ENCODE peak calls at places on chromosomes 1 and 21, in six cellular contexts. U is PC-3, X is GM23248, J is HCT116, M is MM.1S, Q is SK-N-SH. E is an unnamed sample.
A peak's percentile ranks its signal among the peaks of the same experiment; 100 is the strongest.

GRCh38 chr21:36803051-36803709 is 104.3 kb downstream of the SIM2 start:
- DNase-seq in U (no peak), X (no peak), J (no peak), M (no peak), Q (no peak), E (no peak)

GRCh38 chr1:184576822-184577790 is 177.6 kb downstream of the EDEM3 start:
- DNase-seq in U (no peak), X (peak; percentile 34), J (no peak), M (no peak), Q (no peak), E (no peak)

GRCh38 chr1:94540440-94541174 is 952 bp downstream of the F3 start:
- DNase-seq in U (no peak), X (peak; percentile 33), J (no peak), M (no peak), Q (no peak), E (no peak)

GRCh38 chr1:224668991-224669390 is 52.9 kb downstream of the CNIH3 start:
- DNase-seq in U (no peak), X (peak; percentile 6), J (no peak), M (no peak), Q (peak; percentile 70), E (no peak)

GRCh38 chr1:38152351-38153082 is 105.9 kb upstream of the POU3F1 start:
- DNase-seq in U (peak; percentile 31), X (no peak), J (no peak), M (peak; percentile 43), Q (no peak), E (no peak)

GRCh38 chr1:152495066-152495675 is 15.4 kb upstream of the LCE5A start:
- DNase-seq in U (peak; percentile 58), X (peak; percentile 66), J (no peak), M (peak; percentile 53), Q (peak; percentile 47), E (no peak)

GRCh38 chr1:113792986-113793385 is 19.3 kb downstream of the RSBN1 start:
- DNase-seq in U (peak; percentile 87), X (peak; percentile 81), J (no peak), M (no peak), Q (no peak), E (no peak)

GRCh38 chr1:221714227-221715116 is 27.4 kb downstream of the DUSP10 start:
- DNase-seq in U (no peak), X (no peak), J (no peak), M (no peak), Q (no peak), E (peak; percentile 20)

GRCh38 chr1:64471218-64471719 is 1.3 kb downstream of the CACHD1 start:
- DNase-seq in U (no peak), X (peak; percentile 59), J (no peak), M (no peak), Q (peak; percentile 85), E (peak; percentile 78)

GRCh38 chr21:16420086-16420724 is 690.4 kb downstream of the USP25 start:
- DNase-seq in U (no peak), X (peak; percentile 14), J (no peak), M (no peak), Q (peak; percentile 7), E (no peak)

GRCh38 chr1:156124557-156125483 is 10.3 kb downstream of the LMNA start:
- DNase-seq in U (peak; percentile 50), X (peak; percentile 79), J (no peak), M (no peak), Q (no peak), E (no peak)

GRCh38 chr1:186745531-186746146 is 65.4 kb upstream of the PTGS2 start:
- DNase-seq in U (no peak), X (no peak), J (no peak), M (no peak), Q (no peak), E (no peak)

GRCh38 chr1:23594927-23595353 is 35.6 kb upstream of the ID3 start:
- DNase-seq in U (no peak), X (no peak), J (no peak), M (no peak), Q (no peak), E (no peak)

GRCh38 chr1:167791281-167792209 is 69.8 kb downstream of the MPZL1 start:
- DNase-seq in U (no peak), X (peak; percentile 98), J (no peak), M (no peak), Q (no peak), E (peak; percentile 56)

GRCh38 chr1:96329121-96329520 is 392.5 kb upstream of the PTBP2 start:
- DNase-seq in U (no peak), X (no peak), J (no peak), M (no peak), Q (no peak), E (no peak)

GRCh38 chr1:42765271-42765670 is 1.6 kb downstream of the P3H1 start:
- DNase-seq in U (no peak), X (peak; percentile 41), J (no peak), M (no peak), Q (no peak), E (no peak)

GRCh38 chr1:23384312-23385058 is 14.8 kb upstream of the ZNF436 start:
- DNase-seq in U (peak; percentile 78), X (peak; percentile 84), J (no peak), M (no peak), Q (no peak), E (no peak)

GRCh38 chr1:230105754-230106625 is 39.0 kb downstream of the GALNT2 start:
- DNase-seq in U (peak; percentile 99), X (peak; percentile 95), J (peak; percentile 36), M (peak; percentile 34), Q (no peak), E (no peak)
- H3K4me1 ChIP-seq in U (peaks cover 70% of the 10 kb centered on the region), X (peaks cover 48% of the 10 kb centered on the region), J (peaks cover 49% of the 10 kb centered on the region), M (peaks cover 77% of the 10 kb centered on the region), Q (peaks cover 64% of the 10 kb centered on the region), E (peaks cover 52% of the 10 kb centered on the region)

DNA sequence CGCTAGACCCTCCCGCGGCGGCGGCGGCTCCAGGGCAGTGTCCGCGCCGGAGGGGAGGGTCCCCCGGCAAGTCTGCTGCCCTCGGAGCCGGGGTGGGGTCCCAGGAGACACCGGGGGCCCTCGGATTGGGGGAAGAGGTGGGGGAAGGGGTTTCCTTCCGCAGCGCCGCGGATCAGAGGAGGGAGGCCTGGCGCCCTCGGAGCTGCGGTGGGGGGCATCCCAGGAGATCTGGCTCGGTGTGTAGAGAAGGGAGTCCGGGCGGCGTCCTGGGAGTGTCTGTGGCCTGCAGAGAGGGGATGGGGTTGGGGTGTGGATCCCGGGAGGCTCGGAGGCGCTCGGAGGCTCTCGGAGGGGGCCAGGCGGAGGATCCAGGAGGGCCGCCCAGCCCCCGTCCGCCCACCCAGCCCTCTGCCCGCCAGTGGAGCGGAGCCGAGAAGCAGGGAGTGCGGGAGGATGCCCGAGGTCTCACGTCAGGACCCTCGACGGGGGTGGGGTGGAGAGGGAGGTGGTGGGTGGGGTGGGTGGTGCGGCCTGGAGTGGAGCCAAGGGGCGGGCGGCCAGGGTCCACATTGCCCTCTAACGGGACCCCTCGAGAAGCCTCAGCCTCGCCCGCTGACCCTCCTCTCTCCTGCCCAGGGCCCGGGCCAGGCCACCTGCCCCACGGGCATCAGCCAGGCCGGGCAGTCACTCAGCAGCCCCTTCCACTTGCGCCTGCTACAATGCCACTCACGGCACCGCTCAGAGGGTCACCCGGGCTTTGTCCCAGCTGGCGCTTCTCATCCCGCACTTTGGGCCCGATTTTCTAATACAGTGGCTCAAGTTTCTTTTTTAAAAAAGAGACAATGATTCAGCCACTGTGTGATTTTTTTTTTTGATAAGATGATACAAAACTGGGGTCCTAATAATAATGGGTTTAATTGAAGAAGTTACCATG is 60.2 kb upstream of the ARHGEF16 start:
- DNase-seq in U (no peak), X (no peak), J (no peak), M (no peak), Q (no peak), E (no peak)
- TF ChIP-seq EZH2phosphoT487 in U (no peak), X (no peak), J (no peak), M (no peak), Q (no peak), E (no peak)

GRCh38 chr1:206036661-206037455 is 13.2 kb upstream of the CTSE start:
- DNase-seq in U (no peak), X (no peak), J (no peak), M (peak; percentile 78), Q (no peak), E (no peak)

GRCh38 chr1:206041640-206042039 is 11.3 kb upstream of the RHEX start:
- DNase-seq in U (no peak), X (no peak), J (no peak), M (no peak), Q (peak; percentile 25), E (peak; percentile 16)

GRCh38 chr1:206040328-206040727 is 12.6 kb upstream of the RHEX start:
- DNase-seq in U (peak; percentile 14), X (no peak), J (no peak), M (no peak), Q (no peak), E (no peak)

GRCh38 chr1:206037521-206037920 is 13.8 kb upstream of the CTSE start:
- DNase-seq in U (no peak), X (no peak), J (no peak), M (peak; percentile 24), Q (no peak), E (peak; percentile 26)

DNA sequence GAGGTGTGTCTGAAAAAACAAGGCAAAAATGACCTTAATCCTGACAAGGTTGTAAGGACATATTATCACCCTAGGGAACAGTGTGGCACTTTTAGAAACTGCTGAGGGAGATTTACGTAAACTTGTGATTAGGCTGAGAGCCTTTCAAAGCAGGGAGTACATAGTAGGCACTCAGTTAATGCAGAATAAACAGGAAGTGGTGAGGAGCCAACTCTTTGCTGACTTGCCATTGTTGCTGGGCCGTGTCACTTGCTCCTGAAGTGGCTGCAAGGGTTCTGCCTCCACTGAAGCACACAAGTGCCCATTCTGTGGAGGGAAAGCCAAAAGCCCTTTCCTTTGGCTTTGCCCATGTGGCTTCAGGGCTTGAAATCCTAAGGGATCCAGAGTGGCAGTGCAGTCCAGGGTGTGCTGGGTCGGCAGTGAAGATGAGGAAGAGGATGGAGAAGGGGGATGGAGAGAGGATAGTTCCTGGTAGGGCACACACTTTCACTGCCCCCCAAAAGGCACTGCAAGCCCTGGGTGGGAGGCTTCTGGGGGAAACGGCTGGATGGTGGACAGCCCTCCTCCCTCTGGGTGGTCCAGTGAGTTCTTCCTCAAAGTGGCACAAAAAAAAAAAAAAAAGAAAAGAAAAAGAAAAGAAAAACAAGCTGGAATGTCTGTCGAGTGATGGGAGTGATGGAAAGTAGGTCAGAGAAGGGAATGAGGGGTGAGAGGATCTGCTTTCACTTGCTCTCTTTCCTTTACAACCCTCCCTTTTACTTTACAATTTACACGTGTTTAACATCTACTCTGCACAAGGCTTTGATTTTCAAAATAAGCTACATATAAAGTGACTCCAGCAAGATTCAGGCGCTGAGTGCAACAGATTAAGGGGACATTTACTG is 13.7 kb upstream of the RHEX start:
- DNase-seq in U (no peak), X (no peak), J (no peak), M (peak; percentile 79), Q (no peak), E (peak; percentile 7)
- H3K9ac ChIP-seq in U (no peak overlapping the region), X (no peak overlapping the region), J (no peak overlapping the region), M (peak overlapping the region; percentile 16), Q (no peak overlapping the region), E (no peak overlapping the region)

DNA sequence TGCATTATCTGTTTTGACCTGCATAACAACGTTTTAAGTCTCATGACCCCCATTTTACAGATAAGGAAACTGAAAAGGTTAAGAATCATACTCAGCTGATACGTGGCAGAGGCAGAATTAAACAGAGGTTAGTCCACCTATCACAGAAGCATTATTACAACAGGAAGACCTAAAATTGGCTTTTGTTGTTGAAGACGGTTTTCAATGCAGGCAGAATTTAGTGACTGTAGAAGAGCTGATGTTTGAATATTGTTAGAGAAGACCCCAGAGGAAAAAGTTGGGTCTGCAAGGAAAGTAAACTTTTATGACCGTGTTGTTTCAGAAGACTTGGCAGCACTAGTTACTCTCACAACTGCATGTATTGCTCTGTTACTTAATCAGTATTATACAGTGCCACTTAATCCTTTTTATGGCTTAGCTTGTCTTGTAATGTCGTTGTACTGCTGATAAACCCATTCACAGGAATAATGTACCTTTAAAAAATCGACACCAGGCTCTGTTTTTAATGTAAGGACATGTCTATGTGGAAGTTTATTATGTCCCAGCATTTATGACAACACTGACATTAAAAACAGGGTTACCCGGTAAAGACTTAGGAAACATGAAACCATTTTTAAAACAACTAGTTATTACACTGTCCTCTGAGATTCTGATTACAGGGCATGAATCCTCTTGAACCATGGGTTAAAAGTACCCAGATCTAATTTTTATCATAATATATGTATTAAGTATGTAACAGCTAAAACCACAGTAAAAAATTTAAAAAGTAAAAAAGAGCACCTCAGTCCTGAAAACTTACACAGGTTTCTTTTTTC is 235.4 kb downstream of the TTLL7 start:
- DNase-seq in U (no peak), X (no peak), J (no peak), M (no peak), Q (no peak), E (no peak)
- H3K4me1 ChIP-seq in U (no peaks in the 10 kb centered on the region), X (no peaks in the 10 kb centered on the region), J (no peaks in the 10 kb centered on the region), M (no peaks in the 10 kb centered on the region), Q (peaks cover 36% of the 10 kb centered on the region), E (peaks cover 67% of the 10 kb centered on the region)